ENCODE peak calls at places on chromosome 19, in nine cellular contexts. One of them, this sample, is unnamed.

GRCh38 chr19:44643605-44644390 is at the start of gene PVR:
- DNase-seq in thoracic aorta: peak
- DNase-seq in suprapubic skin: peak
- DNase-seq in progenitor cell of endocrine pancreas: peak
- DNase-seq in dorsolateral prefrontal cortex: peak
- DNase-seq in endothelial cell: peak
- DNase-seq in BE2C: peak
- DNase-seq in CD4-positive, alpha-beta T cell: no peak
- DNase-seq in body of pancreas: peak
- DNase-seq in this sample: peak

GRCh38 chr19:18284710-18285430 is 3.4 kb upstream of the JUND start:
- DNase-seq in progenitor cell of endocrine pancreas: no peak
- DNase-seq in endothelial cell: no peak
- DNase-seq in thoracic aorta: no peak
- DNase-seq in body of pancreas: no peak
- DNase-seq in dorsolateral prefrontal cortex: no peak
- DNase-seq in BE2C: no peak
- DNase-seq in CD4-positive, alpha-beta T cell: no peak
- DNase-seq in suprapubic skin: no peak
- DNase-seq in this sample: peak

GRCh38 chr19:18656337-18657086 is 19.7 kb downstream of the KLHL26 start:
- DNase-seq in suprapubic skin: no peak
- DNase-seq in CD4-positive, alpha-beta T cell: no peak
- DNase-seq in body of pancreas: no peak
- DNase-seq in BE2C: no peak
- DNase-seq in dorsolateral prefrontal cortex: no peak
- DNase-seq in progenitor cell of endocrine pancreas: no peak
- DNase-seq in thoracic aorta: no peak
- DNase-seq in endothelial cell: no peak
- DNase-seq in this sample: no peak

GRCh38 chr19:38734426-38735256 is 9.6 kb downstream of the CAPN12 start:
- DNase-seq in endothelial cell: no peak
- DNase-seq in BE2C: no peak
- DNase-seq in dorsolateral prefrontal cortex: no peak
- DNase-seq in suprapubic skin: no peak
- DNase-seq in thoracic aorta: no peak
- DNase-seq in CD4-positive, alpha-beta T cell: no peak
- DNase-seq in progenitor cell of endocrine pancreas: no peak
- DNase-seq in body of pancreas: no peak
- DNase-seq in this sample: peak

GRCh38 chr19:31220540-31220939 is 128.7 kb downstream of the TSHZ3 start:
- DNase-seq in suprapubic skin: no peak
- DNase-seq in CD4-positive, alpha-beta T cell: no peak
- DNase-seq in BE2C: peak
- DNase-seq in dorsolateral prefrontal cortex: no peak
- DNase-seq in body of pancreas: no peak
- DNase-seq in progenitor cell of endocrine pancreas: no peak
- DNase-seq in thoracic aorta: no peak
- DNase-seq in endothelial cell: peak
- DNase-seq in this sample: peak

GRCh38 chr19:48813123-48813911 is 2.5 kb upstream of the BCAT2 start:
- DNase-seq in CD4-positive, alpha-beta T cell: no peak
- DNase-seq in body of pancreas: peak
- DNase-seq in thoracic aorta: no peak
- DNase-seq in dorsolateral prefrontal cortex: no peak
- DNase-seq in progenitor cell of endocrine pancreas: no peak
- DNase-seq in suprapubic skin: no peak
- DNase-seq in BE2C: no peak
- DNase-seq in endothelial cell: no peak
- DNase-seq in this sample: no peak

GRCh38 chr19:17797397-17798201 is 2.7 kb downstream of the B3GNT3 start:
- DNase-seq in dorsolateral prefrontal cortex: no peak
- DNase-seq in progenitor cell of endocrine pancreas: no peak
- DNase-seq in body of pancreas: peak
- DNase-seq in thoracic aorta: no peak
- DNase-seq in BE2C: peak
- DNase-seq in suprapubic skin: no peak
- DNase-seq in CD4-positive, alpha-beta T cell: no peak
- DNase-seq in endothelial cell: no peak
- DNase-seq in this sample: peak

GRCh38 chr19:43639507-43640423 is at the start of gene CADM4:
- DNase-seq in progenitor cell of endocrine pancreas: no peak
- DNase-seq in CD4-positive, alpha-beta T cell: peak
- DNase-seq in suprapubic skin: no peak
- DNase-seq in body of pancreas: peak
- DNase-seq in dorsolateral prefrontal cortex: peak
- DNase-seq in thoracic aorta: no peak
- DNase-seq in BE2C: peak
- DNase-seq in endothelial cell: peak
- DNase-seq in this sample: peak

GRCh38 chr19:12647047-12647446 is 19.5 kb downstream of the MAN2B1 start:
- DNase-seq in BE2C: no peak
- DNase-seq in progenitor cell of endocrine pancreas: no peak
- DNase-seq in body of pancreas: peak
- DNase-seq in suprapubic skin: no peak
- DNase-seq in CD4-positive, alpha-beta T cell: no peak
- DNase-seq in dorsolateral prefrontal cortex: no peak
- DNase-seq in thoracic aorta: no peak
- DNase-seq in endothelial cell: no peak
- DNase-seq in this sample: no peak

GRCh38 chr19:45150731-45151725 is 9.8 kb downstream of the NKPD1 start:
- DNase-seq in endothelial cell: no peak
- DNase-seq in body of pancreas: no peak
- DNase-seq in suprapubic skin: no peak
- DNase-seq in progenitor cell of endocrine pancreas: no peak
- DNase-seq in CD4-positive, alpha-beta T cell: no peak
- DNase-seq in dorsolateral prefrontal cortex: no peak
- DNase-seq in thoracic aorta: no peak
- DNase-seq in BE2C: no peak
- DNase-seq in this sample: no peak

GRCh38 chr19:7520131-7521051 is 2.0 kb upstream of the MCOLN1 start:
- DNase-seq in CD4-positive, alpha-beta T cell: no peak
- DNase-seq in endothelial cell: no peak
- DNase-seq in thoracic aorta: no peak
- DNase-seq in BE2C: no peak
- DNase-seq in progenitor cell of endocrine pancreas: no peak
- DNase-seq in suprapubic skin: peak
- DNase-seq in body of pancreas: no peak
- DNase-seq in dorsolateral prefrontal cortex: no peak
- DNase-seq in this sample: no peak

GRCh38 chr19:10565028-10565566 is 713 bp downstream of the KRI1 start:
- DNase-seq in dorsolateral prefrontal cortex: no peak
- DNase-seq in endothelial cell: peak
- DNase-seq in BE2C: peak
- DNase-seq in suprapubic skin: peak
- DNase-seq in body of pancreas: peak
- DNase-seq in CD4-positive, alpha-beta T cell: peak
- DNase-seq in progenitor cell of endocrine pancreas: peak
- DNase-seq in thoracic aorta: no peak
- DNase-seq in this sample: peak
- TF ChIP-seq CTCF in dorsolateral prefrontal cortex: no peak
- TF ChIP-seq CTCF in endothelial cell: no peak
- TF ChIP-seq CTCF in BE2C: peak
- TF ChIP-seq CTCF in suprapubic skin: peak
- TF ChIP-seq CTCF in body of pancreas: no peak
- TF ChIP-seq CTCF in CD4-positive, alpha-beta T cell: no peak
- TF ChIP-seq CTCF in progenitor cell of endocrine pancreas: no peak
- TF ChIP-seq CTCF in thoracic aorta: no peak
- TF ChIP-seq CTCF in this sample: peak

GRCh38 chr19:858868-859843 is at the start of gene CFD:
- DNase-seq in BE2C: no peak
- DNase-seq in progenitor cell of endocrine pancreas: no peak
- DNase-seq in suprapubic skin: peak
- DNase-seq in thoracic aorta: no peak
- DNase-seq in endothelial cell: no peak
- DNase-seq in CD4-positive, alpha-beta T cell: no peak
- DNase-seq in body of pancreas: no peak
- DNase-seq in dorsolateral prefrontal cortex: no peak
- DNase-seq in this sample: no peak

GRCh38 chr19:861099-861755 is 1.8 kb downstream of the CFD start:
- DNase-seq in thoracic aorta: no peak
- DNase-seq in suprapubic skin: no peak
- DNase-seq in BE2C: no peak
- DNase-seq in progenitor cell of endocrine pancreas: no peak
- DNase-seq in body of pancreas: no peak
- DNase-seq in dorsolateral prefrontal cortex: no peak
- DNase-seq in endothelial cell: no peak
- DNase-seq in CD4-positive, alpha-beta T cell: no peak
- DNase-seq in this sample: no peak

GRCh38 chr19:862529-863304 is 3.3 kb downstream of the CFD start:
- DNase-seq in endothelial cell: peak
- DNase-seq in progenitor cell of endocrine pancreas: no peak
- DNase-seq in thoracic aorta: no peak
- DNase-seq in suprapubic skin: no peak
- DNase-seq in dorsolateral prefrontal cortex: no peak
- DNase-seq in body of pancreas: peak
- DNase-seq in CD4-positive, alpha-beta T cell: peak
- DNase-seq in BE2C: peak
- DNase-seq in this sample: peak

GRCh38 chr19:861756-862528 is 2.5 kb downstream of the CFD start:
- DNase-seq in suprapubic skin: no peak
- DNase-seq in progenitor cell of endocrine pancreas: no peak
- DNase-seq in endothelial cell: no peak
- DNase-seq in dorsolateral prefrontal cortex: no peak
- DNase-seq in body of pancreas: peak
- DNase-seq in CD4-positive, alpha-beta T cell: peak
- DNase-seq in BE2C: peak
- DNase-seq in thoracic aorta: no peak
- DNase-seq in this sample: peak

DNA sequence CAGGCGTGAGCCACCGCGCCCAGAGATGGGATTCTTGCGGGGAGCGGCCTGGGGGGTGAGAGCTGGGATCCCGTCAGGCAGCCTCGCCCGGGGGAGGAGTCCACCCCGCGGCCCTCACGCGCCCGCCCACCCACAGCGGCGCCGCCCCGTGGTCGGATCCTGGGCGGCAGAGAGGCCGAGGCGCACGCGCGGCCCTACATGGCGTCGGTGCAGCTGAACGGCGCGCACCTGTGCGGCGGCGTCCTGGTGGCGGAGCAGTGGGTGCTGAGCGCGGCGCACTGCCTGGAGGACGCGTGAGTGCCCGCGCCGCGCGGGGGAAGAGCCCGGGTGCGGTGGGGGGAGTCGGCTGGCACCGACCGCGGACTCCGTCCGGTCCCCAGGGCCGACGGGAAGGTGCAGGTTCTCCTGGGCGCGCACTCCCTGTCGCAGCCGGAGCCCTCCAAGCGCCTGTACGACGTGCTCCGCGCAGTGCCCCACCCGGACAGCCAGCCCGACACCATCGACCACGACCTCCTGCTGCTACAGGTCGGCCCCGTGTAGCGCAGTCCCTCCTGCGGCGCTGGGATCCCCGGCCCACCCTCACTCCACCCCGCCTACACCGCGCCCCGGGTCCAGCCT is 1.1 kb downstream of the CFD start:
- DNase-seq in body of pancreas: peak
- DNase-seq in CD4-positive, alpha-beta T cell: peak
- DNase-seq in BE2C: peak
- DNase-seq in dorsolateral prefrontal cortex: no peak
- DNase-seq in endothelial cell: peak
- DNase-seq in thoracic aorta: no peak
- DNase-seq in progenitor cell of endocrine pancreas: peak
- DNase-seq in suprapubic skin: no peak
- DNase-seq in this sample: peak
- TF ChIP-seq CTCF in body of pancreas: no peak
- TF ChIP-seq CTCF in CD4-positive, alpha-beta T cell: no peak
- TF ChIP-seq CTCF in BE2C: no peak
- TF ChIP-seq CTCF in dorsolateral prefrontal cortex: no peak
- TF ChIP-seq CTCF in endothelial cell: no peak
- TF ChIP-seq CTCF in thoracic aorta: no peak
- TF ChIP-seq CTCF in progenitor cell of endocrine pancreas: peak
- TF ChIP-seq CTCF in suprapubic skin: no peak
- TF ChIP-seq CTCF in this sample: no peak

DNA sequence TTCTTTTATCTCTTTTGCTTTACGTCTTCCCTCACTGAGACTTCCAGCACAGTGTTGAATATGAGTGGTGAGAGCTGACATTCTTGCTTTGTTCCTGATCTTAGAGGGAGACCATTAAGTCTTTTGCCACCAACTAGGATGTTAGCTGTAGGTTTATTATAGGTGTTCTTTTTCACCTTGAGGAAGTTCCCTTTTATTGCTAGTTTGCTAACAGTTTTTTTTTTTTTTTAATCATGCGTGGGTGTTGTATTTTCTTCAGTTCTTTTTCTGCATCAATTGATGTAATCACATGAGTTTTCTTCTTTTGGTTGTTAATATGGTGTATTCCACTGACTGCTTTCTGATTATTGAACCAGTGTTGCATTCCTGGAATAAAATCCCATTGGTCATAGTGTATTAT is 21.1 kb downstream of the AP1M1 start:
- DNase-seq in progenitor cell of endocrine pancreas: no peak
- DNase-seq in thoracic aorta: no peak
- DNase-seq in endothelial cell: no peak
- DNase-seq in body of pancreas: no peak
- DNase-seq in dorsolateral prefrontal cortex: no peak
- DNase-seq in CD4-positive, alpha-beta T cell: no peak
- DNase-seq in BE2C: no peak
- DNase-seq in suprapubic skin: no peak
- DNase-seq in this sample: no peak
- TF ChIP-seq CTCF in progenitor cell of endocrine pancreas: no peak
- TF ChIP-seq CTCF in thoracic aorta: no peak
- TF ChIP-seq CTCF in endothelial cell: no peak
- TF ChIP-seq CTCF in body of pancreas: no peak
- TF ChIP-seq CTCF in dorsolateral prefrontal cortex: no peak
- TF ChIP-seq CTCF in CD4-positive, alpha-beta T cell: no peak
- TF ChIP-seq CTCF in BE2C: no peak
- TF ChIP-seq CTCF in suprapubic skin: no peak
- TF ChIP-seq CTCF in this sample: no peak

GRCh38 chr19:55554749-55555152 is 9.4 kb upstream of the SBK3 start:
- DNase-seq in body of pancreas: peak
- DNase-seq in thoracic aorta: no peak
- DNase-seq in BE2C: no peak
- DNase-seq in suprapubic skin: no peak
- DNase-seq in CD4-positive, alpha-beta T cell: no peak
- DNase-seq in progenitor cell of endocrine pancreas: no peak
- DNase-seq in endothelial cell: no peak
- DNase-seq in dorsolateral prefrontal cortex: no peak
- DNase-seq in this sample: no peak

GRCh38 chr19:55554302-55554701 is 9.0 kb upstream of the SBK3 start:
- DNase-seq in body of pancreas: no peak
- DNase-seq in BE2C: no peak
- DNase-seq in progenitor cell of endocrine pancreas: no peak
- DNase-seq in thoracic aorta: no peak
- DNase-seq in suprapubic skin: no peak
- DNase-seq in dorsolateral prefrontal cortex: no peak
- DNase-seq in CD4-positive, alpha-beta T cell: no peak
- DNase-seq in endothelial cell: no peak
- DNase-seq in this sample: no peak

GRCh38 chr19:55552620-55553019 is 7.3 kb upstream of the SBK3 start:
- DNase-seq in progenitor cell of endocrine pancreas: no peak
- DNase-seq in dorsolateral prefrontal cortex: no peak
- DNase-seq in thoracic aorta: no peak
- DNase-seq in CD4-positive, alpha-beta T cell: no peak
- DNase-seq in suprapubic skin: no peak
- DNase-seq in BE2C: no peak
- DNase-seq in body of pancreas: no peak
- DNase-seq in endothelial cell: no peak
- DNase-seq in this sample: no peak

GRCh38 chr19:55552206-55552605 is 6.9 kb upstream of the SBK3 start:
- DNase-seq in body of pancreas: no peak
- DNase-seq in endothelial cell: no peak
- DNase-seq in dorsolateral prefrontal cortex: no peak
- DNase-seq in progenitor cell of endocrine pancreas: no peak
- DNase-seq in thoracic aorta: no peak
- DNase-seq in suprapubic skin: no peak
- DNase-seq in CD4-positive, alpha-beta T cell: no peak
- DNase-seq in BE2C: no peak
- DNase-seq in this sample: no peak

GRCh38 chr19:55553217-55554182 is 8.2 kb upstream of the SBK3 start:
- DNase-seq in dorsolateral prefrontal cortex: no peak
- DNase-seq in CD4-positive, alpha-beta T cell: no peak
- DNase-seq in body of pancreas: no peak
- DNase-seq in thoracic aorta: no peak
- DNase-seq in suprapubic skin: no peak
- DNase-seq in endothelial cell: no peak
- DNase-seq in BE2C: no peak
- DNase-seq in progenitor cell of endocrine pancreas: no peak
- DNase-seq in this sample: no peak
- TF ChIP-seq CTCF in dorsolateral prefrontal cortex: no peak
- TF ChIP-seq CTCF in CD4-positive, alpha-beta T cell: no peak
- TF ChIP-seq CTCF in body of pancreas: no peak
- TF ChIP-seq CTCF in thoracic aorta: no peak
- TF ChIP-seq CTCF in suprapubic skin: no peak
- TF ChIP-seq CTCF in endothelial cell: no peak
- TF ChIP-seq CTCF in BE2C: no peak
- TF ChIP-seq CTCF in progenitor cell of endocrine pancreas: no peak
- TF ChIP-seq CTCF in this sample: no peak

This sample was measured in activated CD8-positive, alpha-beta T cell treated with anti-CD3 and anti-CD28 coated beads for 36 hours.